ENCODE peak calls at places on chromosomes 6 and 20, in four cellular contexts. O is CD14-positive monocyte, C is Peyer's patch, D is cardiac muscle cell. T is an unnamed sample.

GRCh38 chr20:460707-461106 is 1.6 kb downstream of the TBC1D20 start:
- DNase-seq in O (no peak), D (no peak), C (no peak), T (no peak)

GRCh38 chr6:31467151-31467550 is 30.8 kb upstream of the MICB start:
- DNase-seq in C (no peak), O (no peak), D (no peak), T (no peak)

GRCh38 chr6:11711644-11711993 is 67.0 kb downstream of the ADTRP start:
- DNase-seq in O (no peak), C (no peak), D (no peak), T (no peak)

GRCh38 chr6:45253457-45253856 is 74.7 kb upstream of the RUNX2 start:
- DNase-seq in O (no peak), D (no peak), C (no peak), T (no peak)

GRCh38 chr6:7631466-7631865 is 41.5 kb downstream of the SNRNP48 start:
- DNase-seq in C (no peak), D (no peak), O (no peak), T (no peak)

GRCh38 chr6:128836761-128837160 is 46.2 kb upstream of the LAMA2 start:
- DNase-seq in O (no peak), C (no peak), D (no peak), T (no peak)

GRCh38 chr6:98946877-98947410 is 802 bp downstream of the FBXL4 start:
- DNase-seq in O (no peak), C (peak; percentile 53), D (no peak), T (no peak)

GRCh38 chr20:47126709-47127108 is 229.8 kb downstream of the ZMYND8 start:
- DNase-seq in D (no peak), O (no peak), C (no peak), T (no peak)

GRCh38 chr6:53476979-53477378 is 67.9 kb downstream of the GCLC start:
- DNase-seq in D (no peak), O (no peak), C (no peak), T (no peak)

GRCh38 chr6:52550014-52550575 is 26.8 kb downstream of the TRAM2 start:
- DNase-seq in D (no peak), O (no peak), C (no peak), T (no peak)

GRCh38 chr6:167441653-167442644 is 117.1 kb downstream of the TTLL2 start:
- DNase-seq in C (no peak), D (peak; percentile 53), O (no peak), T (no peak)

GRCh38 chr20:25310268-25310920 is 62.5 kb downstream of the PYGB start:
- DNase-seq in D (peak; percentile 47), O (peak; percentile 88), C (peak; percentile 74), T (no peak)
- TF ChIP-seq CTCF in D (peak; percentile 64), O (peak; percentile 43), C (no peak), T (peak; percentile 44)

DNA sequence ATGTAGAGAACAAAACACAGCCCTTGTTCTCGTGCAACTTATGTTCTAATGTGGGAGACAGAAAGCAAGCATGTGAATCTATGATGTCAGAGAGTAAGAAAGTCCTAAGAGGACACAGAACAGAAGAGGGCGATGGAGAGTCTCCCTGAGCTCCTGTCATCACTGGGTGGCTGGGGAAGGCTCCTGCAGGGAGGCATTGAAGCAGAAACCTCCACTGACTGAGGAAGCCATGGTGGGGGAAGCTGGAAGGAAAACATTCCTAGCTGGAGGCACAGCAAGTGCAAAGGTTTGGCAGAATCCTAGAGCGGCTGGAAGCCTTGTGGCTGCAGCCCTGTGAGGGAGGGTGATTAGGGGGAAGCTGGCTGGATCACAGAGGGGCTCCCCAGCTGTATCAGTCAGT is 248.0 kb downstream of the CDH26 start:
- DNase-seq in C (no peak), D (peak; percentile 27), O (no peak), T (no peak)
- TF ChIP-seq CTCF in C (no peak), D (peak; percentile 10), O (peak; percentile 66), T (peak; percentile 65)

DNA sequence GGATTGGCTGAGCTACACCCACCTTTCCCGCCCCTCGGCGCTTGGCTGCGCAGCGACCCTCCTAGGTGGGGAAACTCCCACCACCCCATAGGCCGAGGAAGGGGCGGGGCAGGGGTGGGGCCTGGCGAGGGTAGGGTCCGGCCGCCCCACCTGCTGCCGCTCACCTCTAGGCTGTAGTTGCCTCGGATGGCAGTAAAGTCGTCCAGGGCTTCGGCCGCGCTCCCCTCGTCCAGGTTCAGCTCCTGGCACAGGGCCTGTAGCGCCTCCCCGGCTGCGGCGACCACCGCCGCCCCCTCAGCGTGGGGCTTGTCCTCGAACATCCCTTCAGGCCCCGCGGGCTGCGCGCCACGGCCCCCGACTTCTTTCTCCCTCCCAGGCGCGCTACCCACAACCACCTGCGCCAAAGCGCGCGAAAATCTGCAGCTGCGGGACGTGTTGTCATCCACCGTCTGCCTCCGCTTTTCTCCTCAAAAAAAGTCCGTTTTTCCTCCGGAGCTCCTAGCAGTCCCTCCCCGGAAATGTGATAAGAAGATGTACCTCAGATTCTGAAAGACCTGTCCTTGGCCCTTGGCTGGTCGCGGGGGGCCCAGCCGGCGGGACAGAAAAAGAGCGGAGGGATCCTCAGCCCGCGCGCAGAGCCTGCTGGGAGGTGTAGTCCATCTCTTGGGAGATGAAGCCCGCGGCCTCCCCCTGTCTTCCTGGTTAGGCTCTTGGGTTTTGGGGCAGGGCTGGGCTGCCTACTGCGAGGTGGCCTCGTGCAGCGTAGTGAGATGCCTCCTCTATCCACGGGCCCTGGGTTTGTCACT is at the start of gene RBL1:
- DNase-seq in C (peak; percentile 88), O (peak; percentile 72), D (peak; percentile 83), T (peak; percentile 87)
- TF ChIP-seq CTCF in C (no peak), O (no peak), D (peak; percentile 37), T (peak; percentile 14)

GRCh38 chr20:20849126-20849525 is 136.7 kb upstream of the RALGAPA2 start:
- DNase-seq in C (no peak), D (no peak), O (no peak), T (no peak)

GRCh38 chr20:20839771-20840170 is 127.3 kb upstream of the RALGAPA2 start:
- DNase-seq in O (no peak), C (no peak), D (no peak), T (no peak)

GRCh38 chr20:20843982-20844381 is 131.5 kb upstream of the RALGAPA2 start:
- DNase-seq in C (no peak), O (no peak), D (no peak), T (no peak)
- TF ChIP-seq CTCF in C (no peak), O (no peak), D (no peak), T (no peak)

GRCh38 chr6:36735110-36735971 is 37.7 kb downstream of the RAB44 start:
- DNase-seq in D (peak; percentile 26), C (peak; percentile 56), O (peak; percentile 80), T (no peak)
- TF ChIP-seq CTCF in D (peak; percentile 21), C (peak; percentile 7), O (peak; percentile 56), T (no peak)

DNA sequence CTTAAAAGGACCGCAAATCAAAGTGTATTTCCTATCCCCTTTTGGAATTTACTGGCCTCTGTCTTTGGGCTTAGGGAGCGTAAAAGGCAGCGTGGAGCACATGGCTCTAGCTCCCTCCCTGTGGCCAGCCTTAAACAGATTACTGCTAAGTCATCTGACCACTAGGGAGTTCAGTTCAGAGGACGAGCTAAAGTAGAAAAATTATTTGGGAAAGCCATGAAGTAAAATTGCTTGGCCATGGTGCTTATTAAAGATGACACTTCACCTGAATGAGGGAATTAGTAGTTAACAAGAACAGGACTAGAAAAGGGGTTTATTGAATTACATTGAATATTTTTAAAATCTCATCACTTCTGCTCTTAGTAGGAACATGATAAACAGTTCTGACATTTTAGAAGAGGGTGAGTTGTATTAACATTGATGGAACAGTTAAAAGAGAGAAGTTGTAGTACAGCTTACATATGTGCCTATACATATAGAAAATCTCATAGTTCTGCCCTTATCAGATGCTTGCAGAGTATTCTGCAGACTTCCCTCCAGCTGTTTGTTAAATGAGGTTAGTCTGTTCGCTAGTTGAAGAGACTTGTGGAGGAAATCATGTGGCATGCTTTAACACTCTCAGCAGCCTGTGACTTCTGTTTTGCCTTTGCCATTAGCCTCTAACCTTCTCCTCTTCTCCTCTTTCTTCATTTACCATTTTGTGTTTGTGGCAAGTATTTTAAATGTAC is 31.2 kb upstream of the MAPK13 start:
- DNase-seq in D (peak; percentile 57), C (no peak), O (no peak), T (no peak)
- TF ChIP-seq CTCF in D (no peak), C (no peak), O (no peak), T (peak; percentile 42)